ENCODE peak calls at places on chromosomes 16 and 17, in nine cellular contexts. F is HCT116, D is brain microvascular endothelial cell, O is HL-60, L is foreskin fibroblast, S is IMR-90, N is BE2C, H is fibroblast of pulmonary artery, X is tibial artery. J is an unnamed sample.

GRCh38 chr17:45261577-45262515 is at the start of gene SPATA32:
- DNase-seq in F (no peak), D (no peak), O (peak; percentile 16), L (no peak), S (peak; percentile 29), N (peak; percentile 37), H (no peak), X (peak; percentile 60), J (no peak)

GRCh38 chr16:89360760-89361435 is 129.5 kb downstream of the ANKRD11 start:
- DNase-seq in F (no peak), D (no peak), O (peak; percentile 73), L (no peak), S (no peak), N (no peak), H (no peak), X (no peak), J (no peak)

GRCh38 chr16:12470311-12471229 is 333.1 kb downstream of the CPPED1 start:
- DNase-seq in F (no peak), D (peak; percentile 17), O (no peak), L (no peak), S (peak; percentile 71), N (no peak), H (no peak), X (no peak), J (no peak)

GRCh38 chr17:48618366-48618896 is 3.3 kb upstream of the HOXB8 start:
- DNase-seq in F (peak; percentile 74), D (peak; percentile 60), O (peak; percentile 76), L (peak; percentile 61), S (peak; percentile 79), N (peak; percentile 81), H (peak; percentile 86), X (peak; percentile 81), J (no peak)

GRCh38 chr16:73050115-73051099 is 2.5 kb upstream of the ZFHX3 start:
- DNase-seq in F (no peak), D (no peak), O (no peak), L (no peak), S (no peak), N (no peak), H (no peak), X (peak; percentile 17), J (no peak)

GRCh38 chr17:27861979-27862378 is 31.2 kb downstream of the LYRM9 start:
- DNase-seq in F (no peak), D (no peak), O (no peak), L (no peak), S (no peak), N (no peak), H (no peak), X (no peak), J (no peak)

GRCh38 chr17:78359216-78359935 is 501 bp downstream of the SOCS3 start:
- DNase-seq in F (no peak), D (no peak), O (no peak), L (no peak), S (no peak), N (peak; percentile 32), H (peak; percentile 48), X (no peak), J (no peak)

GRCh38 chr16:11356573-11357331 is 11.5 kb downstream of the RMI2 start:
- DNase-seq in F (no peak), D (peak; percentile 56), O (peak; percentile 74), L (peak; percentile 45), S (peak; percentile 61), N (peak; percentile 78), H (peak; percentile 65), X (peak; percentile 52), J (no peak)

GRCh38 chr16:66469932-66470546 is 42.9 kb downstream of the BEAN1 start:
- DNase-seq in F (no peak), D (no peak), O (no peak), L (no peak), S (no peak), N (no peak), H (no peak), X (no peak), J (no peak)

GRCh38 chr17:15966183-15966878 is 21.4 kb downstream of the ADORA2B start:
- DNase-seq in F (no peak), D (no peak), O (peak; percentile 27), L (no peak), S (peak; percentile 35), N (no peak), H (no peak), X (no peak), J (no peak)

GRCh38 chr17:75920045-75920560 is 15.4 kb upstream of the MRPL38 start:
- DNase-seq in F (no peak), D (no peak), O (peak; percentile 50), L (no peak), S (no peak), N (no peak), H (no peak), X (no peak), J (no peak)

GRCh38 chr16:56653218-56653617 is 1.5 kb downstream of the MT1B start:
- DNase-seq in F (no peak), D (no peak), O (no peak), L (no peak), S (no peak), N (no peak), H (no peak), X (no peak), J (no peak)

GRCh38 chr17:75641343-75641742 is 8.1 kb downstream of the SMIM5 start:
- DNase-seq in F (no peak), D (no peak), O (no peak), L (no peak), S (no peak), N (no peak), H (no peak), X (no peak), J (no peak)

GRCh38 chr16:57303910-57304168 is 19.4 kb upstream of the PLLP start:
- DNase-seq in F (no peak), D (no peak), O (no peak), L (no peak), S (no peak), N (no peak), H (no peak), X (no peak), J (no peak)

GRCh38 chr16:24409045-24409444 is 130.3 kb upstream of the RBBP6 start:
- DNase-seq in F (peak; percentile 7), D (no peak), O (peak; percentile 1), L (no peak), S (no peak), N (no peak), H (no peak), X (no peak), J (no peak)

GRCh38 chr16:80144191-80144590 is 396.6 kb upstream of the DYNLRB2 start:
- DNase-seq in F (no peak), D (no peak), O (no peak), L (no peak), S (peak; percentile 79), N (no peak), H (no peak), X (no peak), J (no peak)

GRCh38 chr17:10177921-10178788 is 20.3 kb downstream of the GAS7 start:
- DNase-seq in F (no peak), D (peak; percentile 32), O (no peak), L (no peak), S (peak; percentile 83), N (no peak), H (peak; percentile 34), X (no peak), J (peak; percentile 58)
- H3K4me3 ChIP-seq in F (no peak overlapping the region), D (no peak overlapping the region), O (no peak overlapping the region), L (no peak overlapping the region), S (no peak overlapping the region), N (no peak overlapping the region), H (no peak overlapping the region), X (no peak overlapping the region), J (no peak overlapping the region)

DNA sequence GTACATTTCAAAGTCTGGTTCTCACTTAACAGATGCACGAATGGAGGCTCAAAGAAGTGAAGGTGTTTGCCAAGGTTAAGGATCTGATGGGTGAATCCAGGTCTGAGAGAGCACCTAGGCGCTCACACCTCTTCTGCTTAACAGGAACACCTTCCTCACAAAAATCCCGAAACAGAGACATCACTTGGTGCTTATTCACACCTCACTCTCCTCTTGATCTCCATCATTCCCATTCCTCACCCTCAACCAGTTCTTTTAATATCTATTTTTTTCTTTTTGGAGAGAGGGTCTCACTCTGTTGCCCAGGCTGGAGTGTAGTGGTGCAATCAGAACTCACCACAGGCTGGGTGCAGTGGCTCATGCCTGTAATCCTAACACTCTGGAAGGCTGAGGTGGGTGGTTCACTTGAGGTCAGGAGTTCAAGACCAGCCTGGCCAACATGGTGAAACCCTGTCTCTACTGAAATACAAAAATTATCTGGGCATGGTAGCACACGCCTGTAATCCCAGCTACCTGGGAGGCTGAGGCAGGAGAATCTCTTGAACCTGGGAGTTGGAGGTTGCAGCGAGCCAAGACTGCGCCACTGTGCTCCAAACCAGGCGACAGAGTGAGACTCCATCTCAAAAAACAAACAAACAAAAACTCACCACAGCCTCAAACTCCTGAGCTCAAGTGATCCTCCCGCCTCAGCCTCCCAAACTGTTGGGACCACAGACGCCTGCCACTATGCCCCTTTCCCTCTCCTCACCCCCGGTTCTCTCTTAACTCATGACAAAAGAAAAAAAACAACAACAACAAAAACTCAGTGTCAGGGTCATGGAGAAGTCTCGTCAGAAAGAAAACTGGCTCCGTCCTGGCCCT is 15.1 kb downstream of the CRYM start:
- DNase-seq in F (no peak), D (no peak), O (no peak), L (no peak), S (no peak), N (no peak), H (no peak), X (no peak), J (no peak)
- TF ChIP-seq CTCF in F (no peak), D (no peak), O (no peak), L (no peak), S (no peak), N (no peak), H (no peak), X (no peak), J (no peak)

GRCh38 chr17:6786618-6787017 is 10.6 kb downstream of the FBXO39 start:
- DNase-seq in F (no peak), D (peak; percentile 27), O (no peak), L (peak; percentile 61), S (peak; percentile 63), N (no peak), H (peak; percentile 94), X (no peak), J (no peak)

GRCh38 chr17:6780886-6781285 is 4.9 kb downstream of the FBXO39 start:
- DNase-seq in F (no peak), D (no peak), O (no peak), L (no peak), S (no peak), N (no peak), H (peak; percentile 11), X (no peak), J (no peak)

GRCh38 chr17:6779411-6779810 is 3.4 kb downstream of the FBXO39 start:
- DNase-seq in F (no peak), D (no peak), O (no peak), L (no peak), S (no peak), N (no peak), H (no peak), X (no peak), J (no peak)

GRCh38 chr17:6780001-6780400 is 4.0 kb downstream of the FBXO39 start:
- DNase-seq in F (no peak), D (no peak), O (no peak), L (no peak), S (no peak), N (no peak), H (no peak), X (no peak), J (no peak)

GRCh38 chr17:6782244-6782643 is 6.2 kb downstream of the FBXO39 start:
- DNase-seq in F (no peak), D (no peak), O (no peak), L (no peak), S (no peak), N (no peak), H (no peak), X (no peak), J (no peak)
- H3K4me3 ChIP-seq in F (no peak overlapping the region), D (no peak overlapping the region), O (no peak overlapping the region), L (no peak overlapping the region), S (no peak overlapping the region), N (no peak overlapping the region), H (no peak overlapping the region), X (no peak overlapping the region), J (no peak overlapping the region)

GRCh38 chr17:38334480-38335364 is 9.0 kb downstream of the GPR179 start:
- DNase-seq in F (no peak), D (no peak), O (no peak), L (no peak), S (no peak), N (no peak), H (no peak), X (no peak), J (no peak)
- TF ChIP-seq CTCF in F (no peak), D (no peak), O (no peak), L (no peak), S (no peak), N (no peak), H (no peak), X (no peak), J (no peak)